ENCODE peak calls at places on chromosome 19, in nine cellular contexts. B, N, H, C, D, W, U, I and V are unnamed samples.

GRCh38 chr19:33754361-33754760 is 42.3 kb upstream of the KCTD15 start:
- DNase-seq in C (no peak), I (no peak), U (no peak), N (no peak), B (no peak), W (no peak), H (no peak), D (no peak), V (no peak)

GRCh38 chr19:10718205-10719196 is 622 bp downstream of the DNM2 start:
- DNase-seq in C (peak; percentile 51), N (peak; percentile 8), U (peak; percentile 43), H (no peak), D (no peak), I (no peak), W (peak; percentile 37), B (peak; percentile 26), V (peak; percentile 83)

GRCh38 chr19:40907968-40908735 is 26.1 kb upstream of the CYP2A7 start:
- DNase-seq in U (no peak), N (no peak), B (no peak), D (no peak), H (no peak), W (no peak), C (no peak), I (no peak), V (no peak)

GRCh38 chr19:39124136-39124764 is 1.3 kb upstream of the PAK4 start:
- DNase-seq in B (no peak), D (no peak), U (no peak), H (no peak), W (no peak), C (no peak), N (no peak), I (no peak), V (no peak)

GRCh38 chr19:14112809-14113385 is 4.7 kb downstream of the PRKACA start:
- DNase-seq in B (no peak), N (no peak), D (no peak), W (no peak), I (no peak), H (no peak), C (peak; percentile 53), U (no peak), V (no peak)

GRCh38 chr19:28710278-28710677 is 502.7 kb downstream of the UQCRFS1 start:
- DNase-seq in N (peak; percentile 51), C (peak; percentile 82), H (no peak), I (peak; percentile 15), W (peak; percentile 65), D (no peak), B (peak; percentile 66), U (peak; percentile 14), V (peak; percentile 73)

GRCh38 chr19:772730-773436 is 22.0 kb downstream of the MISP start:
- DNase-seq in C (no peak), B (no peak), W (no peak), H (no peak), D (no peak), U (no peak), I (no peak), N (no peak), V (peak; percentile 29)

GRCh38 chr19:16594131-16594586 is 21.9 kb upstream of the SLC35E1 start:
- DNase-seq in C (no peak), D (no peak), B (no peak), N (no peak), U (no peak), W (no peak), H (no peak), I (no peak), V (no peak)

GRCh38 chr19:19067276-19068072 is 3.7 kb downstream of the SLC25A42 start:
- DNase-seq in B (no peak), W (no peak), D (no peak), I (no peak), N (no peak), U (no peak), C (no peak), H (peak; percentile 18), V (no peak)

GRCh38 chr19:32363175-32363574 is 17.8 kb downstream of the ZNF507 start:
- DNase-seq in U (peak; percentile 26), I (no peak), N (no peak), C (peak; percentile 75), B (no peak), W (no peak), D (no peak), H (no peak), V (no peak)

GRCh38 chr19:1066748-1067340 is at the start of gene ARHGAP45:
- DNase-seq in B (no peak), I (no peak), H (no peak), C (no peak), W (no peak), N (no peak), D (no peak), U (peak; percentile 49), V (no peak)

GRCh38 chr19:14473073-14473790 is 1.9 kb downstream of the PTGER1 start:
- DNase-seq in D (no peak), W (no peak), B (no peak), I (no peak), U (no peak), H (no peak), N (no peak), C (peak; percentile 39), V (no peak)

GRCh38 chr19:27652281-27652680 is 1560.7 kb downstream of the UQCRFS1 start:
- DNase-seq in D (no peak), B (no peak), W (no peak), I (no peak), H (no peak), U (no peak), N (no peak), C (no peak), V (no peak)

GRCh38 chr19:31350033-31350692 is 927 bp upstream of the TSHZ3 start:
- DNase-seq in U (no peak), C (peak; percentile 45), I (no peak), N (no peak), D (no peak), B (no peak), H (no peak), W (peak; percentile 44), V (no peak)

GRCh38 chr19:32751066-32751465 is 31.5 kb downstream of the TDRD12 start:
- DNase-seq in W (no peak), D (no peak), U (no peak), H (no peak), I (no peak), N (no peak), B (no peak), C (no peak), V (no peak)

GRCh38 chr19:39599116-39599515 is 3.2 kb upstream of the LGALS13 start:
- DNase-seq in H (no peak), B (peak; percentile 6), N (peak; percentile 8), U (peak; percentile 36), W (peak; percentile 15), C (peak; percentile 42), D (no peak), I (no peak), V (no peak)

GRCh38 chr19:27793128-27793643 is 1419.8 kb downstream of the UQCRFS1 start:
- DNase-seq in W (peak; percentile 85), C (peak; percentile 79), U (peak; percentile 86), I (peak; percentile 93), H (no peak), D (peak; percentile 26), B (peak; percentile 71), N (peak; percentile 75), V (peak; percentile 93)

GRCh38 chr19:38277549-38277948 is 13.2 kb downstream of the SPINT2 start:
- DNase-seq in W (no peak), C (peak; percentile 56), B (peak; percentile 41), N (no peak), H (no peak), I (no peak), U (peak; percentile 29), D (no peak), V (no peak)